ENCODE peak calls at places on chromosome 3, in four cellular contexts. U is HFF-Myc, N is uterus, P is IMR-90. B is an unnamed sample.

GRCh38 chr3:73600293-73600938 is 24.3 kb downstream of the PDZRN3 start:
- DNase-seq in P (peak), N (no peak), U (no peak), B (no peak)

GRCh38 chr3:183306798-183307671 is 54.0 kb downstream of the B3GNT5 start:
- DNase-seq in N (peak), P (peak), U (no peak), B (peak)

GRCh38 chr3:141477224-141477623 is 9.6 kb upstream of the RASA2 start:
- DNase-seq in U (no peak), N (no peak), P (peak), B (peak)

GRCh38 chr3:170055209-170055608 is 17.4 kb downstream of the GPR160 start:
- DNase-seq in N (no peak), U (no peak), P (peak), B (peak)

GRCh38 chr3:159870723-159871122 is 117.9 kb upstream of the IL12A start:
- DNase-seq in P (no peak), U (no peak), N (no peak), B (no peak)

GRCh38 chr3:197446713-197447455 is 108.9 kb downstream of the BDH1 start:
- DNase-seq in N (no peak), P (no peak), U (no peak), B (no peak)

GRCh38 chr3:31615071-31615875 is 82.5 kb downstream of the STT3B start:
- DNase-seq in P (no peak), N (no peak), U (no peak), B (peak)

GRCh38 chr3:161854232-161854771 is 357.7 kb downstream of the OTOL1 start:
- DNase-seq in U (peak), N (no peak), P (peak), B (peak)

GRCh38 chr3:42266085-42266484 is at the start of gene CCK:
- DNase-seq in P (no peak), N (no peak), U (no peak), B (no peak)

GRCh38 chr3:158347966-158348365 is 223.0 kb upstream of the MLF1 start:
- DNase-seq in P (peak), N (no peak), U (no peak), B (no peak)

GRCh38 chr3:144677118-144677517 is 705.5 kb downstream of the DIPK2A start:
- DNase-seq in P (peak), U (no peak), N (no peak), B (no peak)

GRCh38 chr3:112752092-112752512 is 94.6 kb downstream of the CD200R1L start:
- DNase-seq in U (peak), N (no peak), P (peak), B (no peak)

GRCh38 chr3:195908439-195909293 is at the start of gene TNK2:
- DNase-seq in U (no peak), P (no peak), N (no peak), B (no peak)

GRCh38 chr3:64179249-64179648 is 46.0 kb downstream of the PRICKLE2 start:
- DNase-seq in U (no peak), N (no peak), P (no peak), B (no peak)

GRCh38 chr3:126897943-126898342 is 85.0 kb upstream of the PLXNA1 start:
- DNase-seq in P (no peak), N (no peak), U (no peak), B (no peak)

GRCh38 chr3:45795882-45796765 is at the start of gene SLC6A20:
- DNase-seq in N (no peak), U (no peak), P (no peak), B (peak)

GRCh38 chr3:52225452-52226228 is at the start of gene TLR9:
- DNase-seq in N (no peak), U (no peak), P (no peak), B (no peak)

GRCh38 chr3:100254168-100254777 is 6.5 kb upstream of the TBC1D23 start:
- DNase-seq in P (peak), U (no peak), N (peak), B (peak)

GRCh38 chr3:44421280-44421679 is 56.2 kb downstream of the ZNF445 start:
- DNase-seq in U (no peak), N (no peak), P (no peak), B (no peak)

GRCh38 chr3:42855219-42855546 is 20.5 kb downstream of the CYP8B1 start:
- DNase-seq in P (no peak), N (no peak), U (no peak), B (no peak)

GRCh38 chr3:29065211-29065785 is 215.6 kb upstream of the RBMS3 start:
- DNase-seq in P (peak), U (peak), N (peak), B (peak)

GRCh38 chr3:100988080-100988479 is 5.1 kb downstream of the ABI3BP start:
- DNase-seq in U (no peak), P (no peak), N (no peak), B (no peak)

GRCh38 chr3:152269423-152270144 is 855 bp downstream of the MBNL1 start:
- DNase-seq in N (peak), P (peak), U (peak), B (peak)

GRCh38 chr3:180319461-180319860 is 282.5 kb upstream of the TTC14 start:
- DNase-seq in N (no peak), P (peak), U (no peak), B (peak)

GRCh38 chr3:112074616-112075497 is 11.3 kb upstream of the C3orf52 start:
- DNase-seq in U (peak), P (peak), N (no peak), B (peak)

GRCh38 chr3:100563652-100564215 is 45.7 kb upstream of the ADGRG7 start:
- DNase-seq in U (no peak), P (no peak), N (no peak), B (no peak)

GRCh38 chr3:27228805-27229204 is 140.4 kb downstream of the NEK10 start:
- DNase-seq in U (peak), P (no peak), N (no peak), B (no peak)

GRCh38 chr3:60955034-60955433 is 296.2 kb downstream of the FHIT start:
- DNase-seq in N (no peak), U (no peak), P (no peak), B (no peak)

GRCh38 chr3:96190024-96190616 is 624.3 kb upstream of the EPHA6 start:
- DNase-seq in N (no peak), P (no peak), U (no peak), B (no peak)

GRCh38 chr3:172640751-172641150 is 70.1 kb downstream of the NCEH1 start:
- DNase-seq in P (no peak), U (no peak), N (no peak), B (no peak)

GRCh38 chr3:170703121-170703588 is 117.3 kb upstream of the SLC7A14 start:
- DNase-seq in P (peak), U (peak), N (no peak), B (peak)

GRCh38 chr3:99012051-99012450 is 110.6 kb upstream of the DCBLD2 start:
- DNase-seq in N (no peak), U (no peak), P (peak), B (no peak)

GRCh38 chr3:157135671-157136396 is 24.1 kb downstream of the CCNL1 start:
- DNase-seq in U (no peak), P (peak), N (peak), B (peak)

GRCh38 chr3:58094657-58095056 is 86.4 kb downstream of the FLNB start:
- DNase-seq in N (no peak), U (no peak), P (no peak), B (no peak)

GRCh38 chr3:37772773-37773291 is 88.8 kb upstream of the CTDSPL start:
- DNase-seq in U (no peak), P (no peak), N (no peak), B (no peak)

GRCh38 chr3:192940129-192940528 is 22.5 kb upstream of the MB21D2 start:
- DNase-seq in U (no peak), N (no peak), P (no peak), B (peak)

DNA sequence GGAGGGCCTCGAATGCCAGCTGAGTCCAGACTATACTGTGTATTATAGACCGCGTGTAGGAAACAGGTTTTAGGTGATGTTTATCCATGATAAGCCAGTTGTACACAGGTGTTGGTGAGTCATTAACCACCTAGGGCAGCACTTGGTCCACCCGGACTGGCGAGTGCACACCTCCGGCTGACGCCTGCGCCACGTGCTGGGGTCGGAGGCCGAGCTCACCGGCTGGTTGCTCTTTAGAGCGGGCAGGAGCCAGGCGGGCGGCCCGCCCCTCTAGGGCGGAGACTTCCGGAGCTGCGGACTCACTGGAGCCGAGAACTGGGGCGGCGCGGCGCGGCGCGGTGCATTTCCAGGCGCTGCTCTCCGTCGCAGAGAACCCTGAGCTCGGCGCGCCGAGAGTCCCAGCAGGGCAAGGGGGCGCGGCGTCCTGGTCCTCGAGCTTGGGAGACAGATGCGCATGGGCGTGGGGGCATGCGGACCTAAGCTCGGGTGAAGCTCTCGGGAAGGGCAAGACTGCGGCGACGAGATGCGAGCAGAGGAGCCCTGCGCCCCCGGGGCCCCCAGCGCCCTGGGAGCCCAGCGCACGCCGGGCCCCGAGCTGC is at the start of gene ESYT3:
- DNase-seq in P (peak), U (no peak), N (peak), B (peak)
- H3K4me3 ChIP-seq in P (peak), U (peak), N (peak), B (peak)

GRCh38 chr3:184538600-184539431 is 22.8 kb upstream of the EPHB3 start:
- DNase-seq in P (no peak), N (no peak), U (no peak), B (no peak)
- H3K4me3 ChIP-seq in P (no peak), N (no peak), U (no peak), B (no peak)

GRCh38 chr3:11422291-11422690 is 150.1 kb downstream of the ATG7 start:
- DNase-seq in N (no peak), U (no peak), P (no peak), B (no peak)
- H3K4me3 ChIP-seq in N (no peak), U (no peak), P (no peak), B (no peak)

GRCh38 chr3:10935846-10936631 is 56.5 kb upstream of the SLC6A1 start:
- DNase-seq in P (no peak), U (no peak), N (no peak), B (peak)
- H3K4me3 ChIP-seq in P (no peak), U (no peak), N (no peak), B (no peak)

GRCh38 chr3:142576792-142577191 is 1.7 kb downstream of the ATR start:
- DNase-seq in P (no peak), N (no peak), U (no peak), B (no peak)
- H3K4me3 ChIP-seq in P (no peak), N (no peak), U (peak), B (no peak)